ENCODE peak calls at places on chromosomes 6 and 20, in nine cellular contexts. U, I, K, Q, Y, T, S, W and D are unnamed samples.

GRCh38 chr20:63743210-63743970 is 3.8 kb downstream of the SLC2A4RG start:
- DNase-seq in Y (no peak), W (no peak), Q (no peak), I (no peak), K (no peak), T (no peak), S (no peak), U (no peak), D (no peak)

GRCh38 chr20:49888341-49889244 is 26.7 kb downstream of the SPATA2 start:
- DNase-seq in U (peak), W (no peak), I (peak), T (peak), S (no peak), Q (no peak), K (peak), Y (no peak), D (no peak)

GRCh38 chr6:57257911-57258541 is 35.9 kb upstream of the RAB23 start:
- DNase-seq in S (no peak), Y (no peak), K (no peak), Q (no peak), T (no peak), W (no peak), I (no peak), U (no peak), D (no peak)

GRCh38 chr6:150971230-150971629 is 105.7 kb downstream of the MTHFD1L start:
- DNase-seq in Y (no peak), T (no peak), U (no peak), K (no peak), I (no peak), W (no peak), S (no peak), Q (no peak), D (no peak)

GRCh38 chr6:90369024-90369519 is 72.4 kb upstream of the BACH2 start:
- DNase-seq in I (no peak), T (peak), K (peak), U (peak), W (peak), S (peak), Q (peak), Y (no peak), D (peak)

GRCh38 chr6:146470091-146470770 is 73.4 kb upstream of the RAB32 start:
- DNase-seq in T (peak), I (no peak), W (no peak), K (no peak), Y (no peak), Q (no peak), U (no peak), S (no peak), D (no peak)

GRCh38 chr6:34990971-34991560 is 102.0 kb downstream of the ANKS1A start:
- DNase-seq in W (no peak), K (no peak), U (no peak), Q (no peak), S (no peak), Y (no peak), I (no peak), T (no peak), D (no peak)

GRCh38 chr6:126033696-126034095 is 47.4 kb downstream of the TRMT11 start:
- DNase-seq in I (no peak), Q (no peak), T (peak), Y (no peak), S (no peak), W (peak), K (peak), U (peak), D (peak)

GRCh38 chr20:22597303-22597702 is 12.9 kb upstream of the FOXA2 start:
- DNase-seq in K (no peak), Y (no peak), Q (no peak), T (no peak), I (no peak), S (no peak), W (no peak), U (no peak), D (no peak)

GRCh38 chr20:19211661-19212523 is 550 bp upstream of the SLC24A3 start:
- DNase-seq in Q (no peak), Y (peak), T (peak), U (peak), I (no peak), K (peak), S (peak), W (no peak), D (no peak)

GRCh38 chr20:48740714-48741113 is 87.1 kb downstream of the PREX1 start:
- DNase-seq in I (no peak), T (no peak), S (no peak), U (no peak), Y (no peak), W (no peak), K (no peak), Q (no peak), D (no peak)

GRCh38 chr20:57589728-57590484 is 29.0 kb downstream of the PCK1 start:
- DNase-seq in Y (peak), I (no peak), T (no peak), K (no peak), W (no peak), S (peak), Q (no peak), U (peak), D (no peak)

GRCh38 chr6:2744778-2745177 is 5.9 kb downstream of the MYLK4 start:
- DNase-seq in U (no peak), Y (no peak), K (no peak), T (no peak), Q (no peak), W (no peak), I (no peak), S (no peak), D (no peak)

GRCh38 chr6:2743280-2744205 is 7.2 kb downstream of the MYLK4 start:
- DNase-seq in T (no peak), I (no peak), U (no peak), S (no peak), K (peak), Y (no peak), W (no peak), Q (no peak), D (no peak)

GRCh38 chr6:2746557-2747061 is 4.1 kb downstream of the MYLK4 start:
- DNase-seq in T (no peak), U (peak), Q (no peak), K (no peak), Y (no peak), S (no peak), I (no peak), W (no peak), D (no peak)

GRCh38 chr6:2745246-2745645 is 5.5 kb downstream of the MYLK4 start:
- DNase-seq in K (no peak), I (no peak), Q (no peak), T (no peak), S (no peak), W (no peak), U (no peak), Y (no peak), D (no peak)

DNA sequence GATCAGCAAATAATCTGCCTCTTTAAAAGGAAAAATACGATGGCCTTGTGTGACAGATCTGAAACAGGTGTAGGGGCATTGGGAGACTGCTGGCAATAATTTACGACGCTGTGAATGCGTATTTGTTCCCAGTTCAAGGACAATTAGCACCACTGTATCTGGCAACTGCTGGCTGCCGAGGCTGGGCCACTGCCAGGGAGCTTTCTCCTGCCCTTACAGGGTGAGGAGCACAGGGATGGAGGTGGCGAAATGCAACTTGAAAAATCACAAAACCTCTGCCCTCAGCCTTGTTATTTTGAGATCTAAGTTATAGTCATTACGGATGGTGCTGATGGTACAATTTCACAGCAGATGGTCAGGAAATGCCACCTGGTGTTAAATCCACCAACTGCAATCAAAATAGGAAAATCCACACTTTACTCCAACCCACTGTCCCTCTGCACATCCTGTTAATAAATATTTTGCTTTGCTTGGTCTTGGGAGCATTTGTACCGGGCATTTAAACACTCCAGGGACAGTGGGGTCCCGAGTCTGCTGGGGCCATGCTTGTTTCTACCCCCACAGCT is 6.4 kb downstream of the MYLK4 start:
- DNase-seq in T (no peak), W (no peak), S (no peak), I (no peak), K (peak), Y (no peak), U (no peak), Q (peak), D (no peak)
- H3K27ac ChIP-seq in T (no peak), W (no peak), S (no peak), I (no peak), K (peak), Y (no peak), U (no peak), Q (peak), D (no peak)

GRCh38 chr6:168116975-168117899 is 38.2 kb upstream of the FRMD1 start:
- DNase-seq in S (no peak), K (no peak), T (no peak), W (no peak), U (no peak), Y (no peak), I (no peak), Q (no peak), D (no peak)
- H3K27ac ChIP-seq in S (no peak), K (no peak), T (no peak), W (no peak), U (no peak), Y (no peak), I (no peak), Q (no peak), D (no peak)

GRCh38 chr6:47762502-47762901 is 19.3 kb upstream of the OPN5 start:
- DNase-seq in Y (no peak), T (no peak), W (no peak), Q (no peak), K (no peak), S (no peak), U (no peak), I (no peak), D (no peak)
- H3K27ac ChIP-seq in Y (no peak), T (no peak), W (no peak), Q (no peak), K (no peak), S (no peak), U (no peak), I (no peak), D (no peak)

GRCh38 chr20:24236204-24236603 is 233.2 kb upstream of the SYNDIG1 start:
- DNase-seq in Y (no peak), U (no peak), T (no peak), W (no peak), Q (no peak), I (no peak), S (no peak), K (no peak), D (no peak)
- H3K27ac ChIP-seq in Y (no peak), U (no peak), T (no peak), W (no peak), Q (no peak), I (no peak), S (no peak), K (no peak), D (no peak)

GRCh38 chr6:162554531-162554930 is 173.0 kb downstream of the PRKN start:
- DNase-seq in T (no peak), I (no peak), Y (no peak), Q (no peak), U (no peak), K (no peak), S (no peak), W (no peak), D (no peak)
- H3K27ac ChIP-seq in T (no peak), I (no peak), Y (no peak), Q (no peak), U (no peak), K (no peak), S (no peak), W (no peak), D (no peak)

DNA sequence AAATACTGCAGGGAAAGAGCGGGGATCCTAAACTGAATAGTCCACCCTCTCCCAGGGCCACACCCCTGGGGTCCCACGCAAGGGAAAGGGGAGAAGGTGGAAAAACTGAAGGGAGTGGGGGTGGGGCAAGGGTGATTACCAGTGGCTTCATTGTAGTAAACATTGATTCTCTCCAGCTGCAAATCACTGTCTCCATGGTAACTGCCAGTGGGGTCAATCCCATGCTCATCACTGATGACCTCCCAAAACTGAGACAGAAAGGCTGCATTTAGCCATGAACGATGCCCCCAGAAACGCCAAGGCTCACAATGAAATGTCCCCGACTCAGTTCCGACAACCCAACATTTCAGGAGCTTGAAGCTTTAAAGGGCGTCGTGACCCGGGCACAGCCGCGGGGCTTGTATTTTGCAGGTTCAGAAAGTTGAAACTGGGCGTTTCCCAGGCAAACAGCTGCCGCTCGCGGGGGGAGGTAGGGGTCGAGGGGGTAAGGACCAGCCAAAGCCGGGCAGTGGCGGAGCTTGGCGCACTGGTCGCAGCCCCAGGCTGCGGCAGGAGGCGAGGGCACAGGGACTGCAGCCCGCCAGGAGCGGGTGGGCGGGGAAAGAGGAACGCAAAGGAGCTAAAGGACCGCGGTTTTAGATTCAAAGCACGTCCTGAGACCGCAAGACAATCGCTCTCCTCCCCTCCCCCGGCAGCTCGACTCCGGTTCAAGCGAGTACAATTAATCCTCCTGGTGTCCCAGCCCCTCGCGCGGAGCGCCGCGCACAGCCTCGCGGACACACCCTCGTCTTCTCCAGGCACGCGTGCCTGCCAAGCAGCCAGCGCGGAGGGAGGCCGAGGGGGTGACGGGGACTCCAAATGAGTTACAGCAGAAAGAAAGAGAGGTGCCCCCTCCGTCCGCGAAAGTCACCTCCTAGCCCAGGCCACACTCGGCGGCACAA is 761 bp downstream of the TUBB2B start:
- DNase-seq in W (no peak), I (no peak), U (peak), T (no peak), K (peak), Q (no peak), S (no peak), Y (no peak), D (no peak)
- H3K27ac ChIP-seq in W (peak), I (no peak), U (peak), T (no peak), K (no peak), Q (no peak), S (no peak), Y (no peak), D (no peak)

GRCh38 chr20:60863548-60863947 is 388.5 kb upstream of the CDH4 start:
- DNase-seq in U (no peak), W (no peak), Y (no peak), K (no peak), I (no peak), Q (no peak), T (no peak), S (no peak), D (no peak)

GRCh38 chr20:60857708-60858107 is 394.4 kb upstream of the CDH4 start:
- DNase-seq in T (peak), U (no peak), K (no peak), S (no peak), Q (no peak), W (no peak), I (no peak), Y (no peak), D (no peak)

GRCh38 chr20:60868316-60868891 is 383.7 kb upstream of the CDH4 start:
- DNase-seq in I (no peak), T (no peak), S (no peak), Y (no peak), Q (no peak), W (no peak), U (no peak), K (no peak), D (no peak)

GRCh38 chr20:60867589-60867988 is 384.5 kb upstream of the CDH4 start:
- DNase-seq in K (peak), S (no peak), T (no peak), Q (no peak), U (no peak), W (no peak), I (no peak), Y (no peak), D (no peak)

GRCh38 chr20:60862601-60863000 is 389.5 kb upstream of the CDH4 start:
- DNase-seq in I (no peak), T (no peak), S (no peak), K (peak), U (no peak), W (no peak), Y (no peak), Q (no peak), D (no peak)
- H3K27ac ChIP-seq in I (no peak), T (no peak), S (no peak), K (no peak), U (no peak), W (no peak), Y (no peak), Q (no peak), D (no peak)

GRCh38 chr20:38167851-38168760 is 3.0 kb upstream of the TGM2 start:
- DNase-seq in U (peak), S (peak), W (peak), Q (peak), I (no peak), T (peak), Y (peak), K (peak), D (no peak)
- H3K27ac ChIP-seq in U (no peak), S (peak), W (peak), Q (peak), I (no peak), T (no peak), Y (peak), K (peak), D (peak)

DNA sequence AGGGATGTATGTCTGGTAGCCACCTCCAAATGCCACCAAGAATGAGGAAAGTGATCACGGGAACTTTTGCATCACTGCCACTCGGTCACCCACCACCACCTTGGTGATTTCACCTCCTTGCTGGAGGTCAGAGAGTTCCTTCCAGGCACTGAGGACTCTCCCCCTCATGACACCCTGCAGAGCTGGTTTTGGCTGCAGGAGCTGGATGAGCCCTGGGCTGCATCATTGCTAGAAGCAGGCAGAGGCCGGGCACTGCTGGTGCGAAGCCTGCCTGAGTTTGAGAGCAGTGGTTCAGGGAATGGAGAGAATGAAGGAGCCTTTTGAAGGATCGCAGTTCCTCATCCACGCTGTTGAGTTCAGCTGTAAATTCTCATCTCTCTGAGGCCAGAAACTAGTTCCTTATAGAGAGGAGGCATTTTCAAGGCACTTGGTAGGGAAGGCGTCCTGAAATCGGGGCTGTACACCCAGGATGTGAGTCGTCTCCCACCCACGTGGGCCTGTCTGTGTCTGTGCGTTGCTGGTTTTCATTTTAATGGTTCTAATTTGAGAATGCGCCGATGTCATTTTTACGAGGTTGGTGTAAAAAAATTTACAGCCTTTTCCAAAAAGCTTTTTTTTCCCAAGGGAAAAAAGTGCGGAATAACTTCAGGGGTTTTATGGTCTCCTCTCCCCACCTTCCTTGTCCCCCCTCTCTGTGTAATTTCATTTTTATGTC is 25.0 kb downstream of the FOXP4 start:
- DNase-seq in W (no peak), Y (no peak), T (no peak), S (no peak), Q (no peak), I (no peak), K (no peak), U (no peak), D (no peak)
- H3K27ac ChIP-seq in W (no peak), Y (no peak), T (no peak), S (no peak), Q (no peak), I (no peak), K (no peak), U (peak), D (no peak)

GRCh38 chr6:7899889-7900213 is 10.7 kb downstream of the TXNDC5 start:
- DNase-seq in T (no peak), U (no peak), I (no peak), S (no peak), W (no peak), K (no peak), Y (no peak), Q (no peak), D (no peak)
- H3K27ac ChIP-seq in T (no peak), U (peak), I (no peak), S (no peak), W (no peak), K (no peak), Y (no peak), Q (no peak), D (no peak)